ENCODE peak calls at places on chromosomes 16 and 17, in ten cellular contexts. M, X, C, T, P, Z, D, O, A and V are unnamed samples.

GRCh38 chr16:12458591-12459400 is 344.9 kb downstream of the CPPED1 start:
- DNase-seq in C (no peak), P (no peak), A (no peak), Z (no peak), M (no peak), D (no peak), O (peak), X (no peak), T (no peak), V (no peak)

GRCh38 chr17:1882836-1883235 is 53.0 kb downstream of the RPA1 start:
- DNase-seq in T (no peak), Z (no peak), O (peak), D (no peak), M (no peak), P (peak), A (no peak), C (no peak), X (peak), V (no peak)

GRCh38 chr17:58189436-58190146 is 2.9 kb upstream of the EPX start:
- DNase-seq in P (peak), X (peak), Z (peak), M (no peak), A (no peak), D (peak), T (no peak), O (no peak), C (no peak), V (no peak)

GRCh38 chr17:36586138-36586537 is 5.5 kb upstream of the DHRS11 start:
- DNase-seq in C (no peak), X (no peak), P (no peak), D (no peak), O (no peak), M (no peak), A (no peak), Z (no peak), T (no peak), V (no peak)

GRCh38 chr17:75103601-75104554 is 5.9 kb upstream of the ARMC7 start:
- DNase-seq in P (no peak), T (no peak), Z (no peak), A (no peak), X (no peak), C (no peak), M (no peak), D (no peak), O (no peak), V (no peak)

GRCh38 chr16:11283820-11284248 is 2.7 kb upstream of the PRM1 start:
- DNase-seq in O (no peak), D (no peak), Z (no peak), X (peak), T (no peak), P (no peak), M (no peak), A (no peak), C (no peak), V (no peak)

GRCh38 chr16:46763147-46763546 is 15.0 kb upstream of the MYLK3 start:
- DNase-seq in C (no peak), P (no peak), X (no peak), M (no peak), O (no peak), T (no peak), Z (no peak), A (no peak), D (no peak), V (no peak)

GRCh38 chr17:47266782-47267181 is 13.2 kb downstream of the ITGB3 start:
- DNase-seq in P (no peak), A (no peak), M (no peak), T (no peak), D (no peak), C (no peak), X (peak), Z (no peak), O (no peak), V (no peak)

GRCh38 chr16:1923299-1924034 is 5.3 kb upstream of the HS3ST6 start:
- DNase-seq in A (no peak), T (no peak), P (peak), D (no peak), M (peak), Z (no peak), O (peak), C (no peak), X (peak), V (no peak)

GRCh38 chr16:59991171-59991570 is 1257.1 kb upstream of the GOT2 start:
- DNase-seq in Z (no peak), C (no peak), P (no peak), X (no peak), T (no peak), D (no peak), A (no peak), O (no peak), M (no peak), V (no peak)

GRCh38 chr16:20906225-20906870 is 5.8 kb downstream of the LYRM1 start:
- DNase-seq in P (no peak), A (no peak), D (peak), O (no peak), X (peak), M (peak), C (no peak), T (no peak), Z (peak), V (no peak)

GRCh38 chr16:49344401-49344800 is 29.2 kb upstream of the C16orf78 start:
- DNase-seq in D (no peak), C (no peak), A (no peak), T (no peak), M (no peak), Z (no peak), X (no peak), O (no peak), P (no peak), V (no peak)

GRCh38 chr16:1067629-1068028 is 4.9 kb upstream of the SSTR5 start:
- DNase-seq in D (no peak), M (no peak), A (no peak), C (no peak), X (no peak), Z (no peak), O (no peak), P (no peak), T (no peak), V (no peak)

GRCh38 chr16:87054856-87055255 is 262.3 kb downstream of the C16orf95 start:
- DNase-seq in X (no peak), C (no peak), T (no peak), D (no peak), Z (no peak), M (no peak), O (no peak), A (peak), P (no peak), V (no peak)

GRCh38 chr16:87051526-87052320 is 265.5 kb downstream of the C16orf95 start:
- DNase-seq in X (no peak), Z (no peak), C (no peak), T (no peak), A (no peak), P (no peak), D (no peak), M (no peak), O (no peak), V (no peak)

GRCh38 chr16:87054154-87054553 is 263.0 kb downstream of the C16orf95 start:
- DNase-seq in T (no peak), O (no peak), P (no peak), C (no peak), D (no peak), M (no peak), X (no peak), Z (no peak), A (no peak), V (no peak)

GRCh38 chr16:87052506-87052905 is 264.7 kb downstream of the C16orf95 start:
- DNase-seq in O (no peak), T (no peak), D (no peak), X (no peak), P (no peak), A (no peak), M (no peak), C (no peak), Z (no peak), V (no peak)

DNA sequence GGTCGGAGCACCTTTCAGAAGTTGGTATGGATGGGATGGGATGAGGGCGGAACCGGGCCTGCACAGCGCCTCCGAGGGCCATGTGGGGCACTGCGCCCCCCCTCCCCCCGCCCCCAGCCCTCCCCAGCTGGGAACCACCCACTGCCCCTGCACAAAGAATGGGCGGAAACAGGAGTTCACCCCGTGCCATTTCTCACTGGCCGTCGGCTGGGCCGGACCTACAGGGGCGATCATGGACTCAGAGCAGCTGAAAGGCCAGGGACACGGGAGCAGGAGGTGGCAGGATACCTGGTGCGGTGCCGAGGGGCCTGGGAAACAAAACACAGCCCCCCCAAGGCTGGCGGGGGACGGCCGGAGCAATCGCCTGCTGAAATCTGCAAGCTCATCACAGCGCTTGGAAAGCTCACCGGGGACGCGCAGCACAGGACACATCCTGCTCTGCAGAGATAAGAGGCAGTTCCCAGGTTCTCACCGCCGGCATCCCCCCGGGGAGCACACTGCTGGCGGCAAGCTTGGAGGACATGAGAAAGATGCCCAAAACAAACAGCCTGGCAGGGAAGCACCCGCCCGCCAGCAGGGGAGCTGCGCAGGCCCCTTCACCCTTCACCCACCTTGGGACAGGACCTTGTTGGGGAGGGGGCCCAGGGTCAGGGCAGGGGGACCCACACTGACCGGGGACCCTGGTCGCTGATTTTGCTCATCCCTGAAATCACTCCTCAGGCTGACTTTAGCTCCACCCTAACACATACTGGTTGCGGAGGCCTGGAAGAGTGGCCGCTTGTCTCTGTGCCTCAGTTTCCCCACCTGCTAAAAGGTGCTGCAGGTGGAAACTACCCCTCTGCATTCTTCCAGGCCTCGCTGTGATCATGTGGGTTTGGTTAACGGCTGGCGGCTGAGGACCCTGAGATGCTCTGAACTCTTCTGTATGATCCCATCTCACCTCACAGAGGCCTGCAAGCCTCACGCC is 263.9 kb downstream of the C16orf95 start:
- DNase-seq in Z (no peak), C (no peak), T (no peak), O (no peak), P (no peak), M (no peak), A (no peak), D (no peak), X (no peak), V (no peak)
- TF ChIP-seq CTCF in Z (no peak), C (no peak), T (no peak), O (no peak), P (no peak), M (no peak), A (no peak), D (peak), X (no peak), V (no peak)

GRCh38 chr16:27109666-27110523 is 43.2 kb downstream of the C16orf82 start:
- DNase-seq in O (peak), C (peak), M (peak), D (peak), Z (peak), T (no peak), A (peak), X (peak), P (peak), V (peak)
- TF ChIP-seq CTCF in O (peak), C (peak), M (peak), D (peak), Z (peak), T (peak), A (peak), X (peak), P (peak), V (peak)

DNA sequence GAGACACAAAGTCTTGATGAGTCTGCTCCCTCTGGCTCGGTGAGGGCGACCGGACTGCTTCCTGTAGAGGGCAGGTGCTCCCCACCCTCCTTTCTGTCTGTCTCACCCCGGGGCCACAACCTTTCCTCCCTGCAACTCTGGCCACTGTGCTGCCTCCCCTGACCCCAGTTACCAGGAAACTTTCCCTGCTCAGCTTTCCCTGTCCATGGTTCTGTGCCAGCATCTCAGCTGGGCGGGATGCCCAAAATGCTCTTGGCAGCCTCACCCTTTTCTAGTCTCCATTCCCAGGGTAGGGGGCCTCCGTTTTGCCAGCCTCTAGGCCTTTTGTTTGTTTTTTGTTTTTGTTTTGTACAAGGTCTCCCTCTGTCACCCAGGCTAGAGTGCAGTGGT is 1.4 kb downstream of the PLD2 start:
- DNase-seq in X (no peak), D (no peak), P (no peak), C (no peak), A (peak), T (no peak), M (peak), Z (no peak), O (no peak), V (no peak)
- TF ChIP-seq CTCF in X (no peak), D (no peak), P (no peak), C (no peak), A (no peak), T (no peak), M (no peak), Z (no peak), O (no peak), V (no peak)

GRCh38 chr17:33927732-33928133 is 327.4 kb upstream of the CCL2 start:
- DNase-seq in A (no peak), P (peak), T (no peak), M (no peak), D (no peak), X (peak), Z (no peak), O (peak), C (no peak), V (no peak)
- TF ChIP-seq CTCF in A (no peak), P (no peak), T (peak), M (no peak), D (no peak), X (no peak), Z (no peak), O (no peak), C (no peak), V (no peak)

GRCh38 chr17:30809867-30810266 is 14.6 kb downstream of the CRLF3 start:
- DNase-seq in A (no peak), D (no peak), O (no peak), Z (no peak), C (no peak), T (no peak), M (no peak), P (no peak), X (no peak), V (no peak)

GRCh38 chr17:30808785-30809286 is 15.7 kb downstream of the CRLF3 start:
- DNase-seq in A (peak), Z (no peak), O (no peak), C (no peak), M (no peak), T (no peak), D (no peak), X (no peak), P (no peak), V (no peak)

GRCh38 chr17:30805944-30806456 is 18.5 kb downstream of the CRLF3 start:
- DNase-seq in M (no peak), D (no peak), X (no peak), P (no peak), Z (no peak), T (no peak), C (no peak), A (no peak), O (no peak), V (no peak)
- TF ChIP-seq CTCF in M (no peak), D (peak), X (peak), P (peak), Z (peak), T (no peak), C (peak), A (no peak), O (no peak), V (no peak)

GRCh38 chr16:86554917-86555762 is at the start of gene MTHFSD:
- DNase-seq in D (peak), P (peak), Z (peak), M (peak), A (peak), X (peak), O (peak), C (peak), T (peak), V (peak)
- TF ChIP-seq CTCF in D (no peak), P (peak), Z (no peak), M (no peak), A (no peak), X (no peak), O (no peak), C (no peak), T (no peak), V (no peak)